ENCODE peak calls at places on chromosomes 1 and 21, in eight cellular contexts. B is activated T-helper 2 cell treated with anti-CD3 and anti-CD28 coated beads, Interferon-gamma antibody, Interleukin-2, Interleukin-4, amounts not matched to agents 10 μg/mL and 5 μg/mL and 100 μg/mL, durations not matched to agents 14 hours and 24 hours and 36 hours; L is NCI-H748 treated with DMSO at 0.1 percent for 48 hours; G is NCI-H1092; E is T-helper 2 cell; A is astrocyte; Q is Caki2; X is effector CD4-positive, alpha-beta T cell. S is an unnamed sample.

GRCh38 chr1:157490337-157491165 is 61.8 kb downstream of the FCRL5 start:
- DNase-seq in B (peak; percentile 41), L (peak; percentile 30), G (peak; percentile 33), E (peak; percentile 17), A (no peak), Q (peak; percentile 37), X (no peak), S (peak; percentile 37)

GRCh38 chr1:57017717-57018116 is 51.9 kb upstream of the C8B start:
- DNase-seq in B (no peak), L (no peak), G (no peak), E (no peak), A (no peak), Q (no peak), X (no peak), S (no peak)

GRCh38 chr1:155179107-155180031 is 5.7 kb downstream of the TRIM46 start:
- DNase-seq in B (no peak), L (no peak), G (no peak), E (no peak), A (no peak), Q (no peak), X (no peak), S (no peak)

GRCh38 chr1:211625040-211625439 is 46.1 kb upstream of the SLC30A1 start:
- DNase-seq in B (no peak), L (no peak), G (no peak), E (no peak), A (no peak), Q (no peak), X (no peak), S (no peak)

GRCh38 chr1:84260852-84261518 is 40.5 kb upstream of the SAMD13 start:
- DNase-seq in B (no peak), L (peak; percentile 85), G (peak; percentile 25), E (no peak), A (no peak), Q (peak; percentile 16), X (no peak), S (no peak)

GRCh38 chr1:157107702-157108101 is 8.1 kb upstream of the ETV3L start:
- DNase-seq in B (no peak), L (no peak), G (no peak), E (no peak), A (no peak), Q (no peak), X (no peak), S (no peak)

GRCh38 chr1:2351723-2352122 is 39.6 kb downstream of the MORN1 start:
- DNase-seq in B (no peak), L (no peak), G (no peak), E (no peak), A (no peak), Q (no peak), X (no peak), S (no peak)

GRCh38 chr21:15742052-15742451 is 12.3 kb downstream of the USP25 start:
- DNase-seq in B (no peak), L (no peak), G (no peak), E (no peak), A (peak; percentile 12), Q (no peak), X (no peak), S (no peak)

GRCh38 chr1:235597867-235598553 is 51.6 kb downstream of the GNG4 start:
- DNase-seq in B (no peak), L (no peak), G (no peak), E (no peak), A (peak; percentile 12), Q (no peak), X (no peak), S (no peak)

GRCh38 chr1:164707868-164708331 is 148.9 kb downstream of the PBX1 start:
- DNase-seq in B (no peak), L (no peak), G (no peak), E (no peak), A (peak; percentile 90), Q (peak; percentile 27), X (no peak), S (no peak)

GRCh38 chr21:34724857-34725195 is 56.0 kb downstream of the CLIC6 start:
- DNase-seq in B (no peak), L (no peak), G (no peak), E (no peak), A (peak; percentile 23), Q (no peak), X (no peak), S (no peak)

GRCh38 chr1:220894025-220894923 is 15.0 kb downstream of the HLX start:
- DNase-seq in B (no peak), L (no peak), G (no peak), E (no peak), A (no peak), Q (no peak), X (no peak), S (no peak)

S was measured in NCI-H1436.